ENCODE peak calls at places on chromosome 6, in nine cellular contexts. One of them, this sample, is unnamed.

GRCh38 chr6:67888546-67888885 is 746.6 kb upstream of the ADGRB3 start:
- DNase-seq in foreskin fibroblast: no peak
- DNase-seq in body of pancreas: no peak
- DNase-seq in glutamatergic neuron: no peak
- DNase-seq in psoas muscle: no peak
- DNase-seq in keratinocyte: no peak
- DNase-seq in Calu3: no peak
- DNase-seq in PC-3: no peak
- DNase-seq in thoracic aorta: no peak
- DNase-seq in this sample: no peak

GRCh38 chr6:98944598-98945011 is 3.1 kb downstream of the FBXL4 start:
- DNase-seq in foreskin fibroblast: peak; percentile 47
- DNase-seq in body of pancreas: no peak
- DNase-seq in glutamatergic neuron: no peak
- DNase-seq in psoas muscle: no peak
- DNase-seq in keratinocyte: no peak
- DNase-seq in Calu3: no peak
- DNase-seq in PC-3: peak; percentile 2
- DNase-seq in thoracic aorta: no peak
- DNase-seq in this sample: no peak

GRCh38 chr6:42411431-42411830 is 40.3 kb downstream of the TRERF1 start:
- DNase-seq in foreskin fibroblast: no peak
- DNase-seq in body of pancreas: no peak
- DNase-seq in glutamatergic neuron: no peak
- DNase-seq in psoas muscle: no peak
- DNase-seq in keratinocyte: no peak
- DNase-seq in Calu3: no peak
- DNase-seq in PC-3: no peak
- DNase-seq in thoracic aorta: no peak
- DNase-seq in this sample: no peak

GRCh38 chr6:102793752-102794151 is 1400.2 kb downstream of the GRIK2 start:
- DNase-seq in foreskin fibroblast: no peak
- DNase-seq in body of pancreas: no peak
- DNase-seq in glutamatergic neuron: no peak
- DNase-seq in psoas muscle: no peak
- DNase-seq in keratinocyte: no peak
- DNase-seq in Calu3: no peak
- DNase-seq in PC-3: no peak
- DNase-seq in thoracic aorta: no peak
- DNase-seq in this sample: no peak

GRCh38 chr6:133906050-133906449 is 17.1 kb downstream of the TCF21 start:
- DNase-seq in foreskin fibroblast: no peak
- DNase-seq in body of pancreas: no peak
- DNase-seq in glutamatergic neuron: no peak
- DNase-seq in psoas muscle: no peak
- DNase-seq in keratinocyte: no peak
- DNase-seq in Calu3: no peak
- DNase-seq in PC-3: no peak
- DNase-seq in thoracic aorta: no peak
- DNase-seq in this sample: no peak

GRCh38 chr6:170166511-170167122 is 124.3 kb downstream of the DLL1 start:
- DNase-seq in foreskin fibroblast: no peak
- DNase-seq in body of pancreas: peak; percentile 8
- DNase-seq in glutamatergic neuron: no peak
- DNase-seq in psoas muscle: peak; percentile 73
- DNase-seq in keratinocyte: no peak
- DNase-seq in Calu3: no peak
- DNase-seq in PC-3: no peak
- DNase-seq in thoracic aorta: no peak
- DNase-seq in this sample: no peak

GRCh38 chr6:167571550-167571949 is 246.7 kb downstream of the TTLL2 start:
- DNase-seq in foreskin fibroblast: no peak
- DNase-seq in body of pancreas: no peak
- DNase-seq in glutamatergic neuron: no peak
- DNase-seq in psoas muscle: no peak
- DNase-seq in keratinocyte: no peak
- DNase-seq in Calu3: no peak
- DNase-seq in PC-3: no peak
- DNase-seq in thoracic aorta: no peak
- DNase-seq in this sample: no peak

GRCh38 chr6:90080876-90081464 is 186.7 kb downstream of the GJA10 start:
- DNase-seq in foreskin fibroblast: no peak
- DNase-seq in body of pancreas: no peak
- DNase-seq in glutamatergic neuron: no peak
- DNase-seq in psoas muscle: no peak
- DNase-seq in keratinocyte: no peak
- DNase-seq in Calu3: no peak
- DNase-seq in PC-3: no peak
- DNase-seq in thoracic aorta: no peak
- DNase-seq in this sample: no peak

GRCh38 chr6:44452725-44453124 is 65.2 kb downstream of the CDC5L start:
- DNase-seq in foreskin fibroblast: peak; percentile 93
- DNase-seq in body of pancreas: no peak
- DNase-seq in glutamatergic neuron: no peak
- DNase-seq in psoas muscle: no peak
- DNase-seq in keratinocyte: no peak
- DNase-seq in Calu3: no peak
- DNase-seq in PC-3: peak; percentile 88
- DNase-seq in thoracic aorta: no peak
- DNase-seq in this sample: no peak

GRCh38 chr6:143549630-143550268 is 38.2 kb upstream of the FUCA2 start:
- DNase-seq in foreskin fibroblast: no peak
- DNase-seq in body of pancreas: no peak
- DNase-seq in glutamatergic neuron: no peak
- DNase-seq in psoas muscle: no peak
- DNase-seq in keratinocyte: peak; percentile 64
- DNase-seq in Calu3: no peak
- DNase-seq in PC-3: no peak
- DNase-seq in thoracic aorta: no peak
- DNase-seq in this sample: no peak

GRCh38 chr6:36735110-36735971 is 37.7 kb downstream of the RAB44 start:
- DNase-seq in foreskin fibroblast: peak; percentile 85
- DNase-seq in body of pancreas: peak; percentile 68
- DNase-seq in glutamatergic neuron: no peak
- DNase-seq in psoas muscle: peak; percentile 90
- DNase-seq in keratinocyte: no peak
- DNase-seq in Calu3: no peak
- DNase-seq in PC-3: peak; percentile 59
- DNase-seq in thoracic aorta: peak; percentile 77
- DNase-seq in this sample: no peak

GRCh38 chr6:160634706-160635105 is 29.4 kb downstream of the LPA start:
- DNase-seq in foreskin fibroblast: no peak
- DNase-seq in body of pancreas: no peak
- DNase-seq in glutamatergic neuron: no peak
- DNase-seq in psoas muscle: no peak
- DNase-seq in keratinocyte: peak; percentile 1
- DNase-seq in Calu3: no peak
- DNase-seq in PC-3: no peak
- DNase-seq in thoracic aorta: no peak
- DNase-seq in this sample: no peak

GRCh38 chr6:150138638-150139037 is 4.2 kb upstream of the PPP1R14C start:
- DNase-seq in foreskin fibroblast: no peak
- DNase-seq in body of pancreas: no peak
- DNase-seq in glutamatergic neuron: no peak
- DNase-seq in psoas muscle: no peak
- DNase-seq in keratinocyte: no peak
- DNase-seq in Calu3: no peak
- DNase-seq in PC-3: no peak
- DNase-seq in thoracic aorta: no peak
- DNase-seq in this sample: no peak

GRCh38 chr6:21103626-21104224 is 489.8 kb upstream of the SOX4 start:
- DNase-seq in foreskin fibroblast: no peak
- DNase-seq in body of pancreas: no peak
- DNase-seq in glutamatergic neuron: no peak
- DNase-seq in psoas muscle: no peak
- DNase-seq in keratinocyte: no peak
- DNase-seq in Calu3: no peak
- DNase-seq in PC-3: peak; percentile 72
- DNase-seq in thoracic aorta: no peak
- DNase-seq in this sample: no peak

GRCh38 chr6:18595774-18596528 is 208.8 kb downstream of the RNF144B start:
- DNase-seq in foreskin fibroblast: peak; percentile 86
- DNase-seq in body of pancreas: peak; percentile 68
- DNase-seq in glutamatergic neuron: peak; percentile 62
- DNase-seq in psoas muscle: no peak
- DNase-seq in keratinocyte: peak; percentile 11
- DNase-seq in Calu3: peak; percentile 55
- DNase-seq in PC-3: peak; percentile 85
- DNase-seq in thoracic aorta: peak; percentile 28
- DNase-seq in this sample: peak; percentile 83

GRCh38 chr6:31826793-31827285 is 699 bp upstream of the HSPA1B start:
- DNase-seq in foreskin fibroblast: peak; percentile 93
- DNase-seq in body of pancreas: peak; percentile 91
- DNase-seq in glutamatergic neuron: peak; percentile 36
- DNase-seq in psoas muscle: peak; percentile 93
- DNase-seq in keratinocyte: no peak
- DNase-seq in Calu3: peak; percentile 92
- DNase-seq in PC-3: no peak
- DNase-seq in thoracic aorta: peak; percentile 60
- DNase-seq in this sample: no peak

GRCh38 chr6:15996030-15996429 is 132.9 kb upstream of the MYLIP start:
- DNase-seq in foreskin fibroblast: peak; percentile 6
- DNase-seq in body of pancreas: no peak
- DNase-seq in glutamatergic neuron: no peak
- DNase-seq in psoas muscle: no peak
- DNase-seq in keratinocyte: no peak
- DNase-seq in Calu3: no peak
- DNase-seq in PC-3: peak; percentile 38
- DNase-seq in thoracic aorta: no peak
- DNase-seq in this sample: no peak

GRCh38 chr6:5173862-5174643 is 86.7 kb downstream of the LYRM4 start:
- DNase-seq in foreskin fibroblast: no peak
- DNase-seq in body of pancreas: no peak
- DNase-seq in glutamatergic neuron: no peak
- DNase-seq in psoas muscle: no peak
- DNase-seq in keratinocyte: no peak
- DNase-seq in Calu3: no peak
- DNase-seq in PC-3: no peak
- DNase-seq in thoracic aorta: no peak
- DNase-seq in this sample: no peak

GRCh38 chr6:25266425-25267135 is 12.6 kb upstream of the CARMIL1 start:
- DNase-seq in foreskin fibroblast: peak; percentile 68
- DNase-seq in body of pancreas: no peak
- DNase-seq in glutamatergic neuron: no peak
- DNase-seq in psoas muscle: no peak
- DNase-seq in keratinocyte: no peak
- DNase-seq in Calu3: no peak
- DNase-seq in PC-3: no peak
- DNase-seq in thoracic aorta: no peak
- DNase-seq in this sample: no peak
- TF ChIP-seq CTCF in foreskin fibroblast: no peak
- TF ChIP-seq CTCF in body of pancreas: no peak
- TF ChIP-seq CTCF in glutamatergic neuron: no peak
- TF ChIP-seq CTCF in psoas muscle: no peak
- TF ChIP-seq CTCF in keratinocyte: no peak
- TF ChIP-seq CTCF in Calu3: no peak
- TF ChIP-seq CTCF in PC-3: no peak
- TF ChIP-seq CTCF in thoracic aorta: no peak
- TF ChIP-seq CTCF in this sample: no peak

DNA sequence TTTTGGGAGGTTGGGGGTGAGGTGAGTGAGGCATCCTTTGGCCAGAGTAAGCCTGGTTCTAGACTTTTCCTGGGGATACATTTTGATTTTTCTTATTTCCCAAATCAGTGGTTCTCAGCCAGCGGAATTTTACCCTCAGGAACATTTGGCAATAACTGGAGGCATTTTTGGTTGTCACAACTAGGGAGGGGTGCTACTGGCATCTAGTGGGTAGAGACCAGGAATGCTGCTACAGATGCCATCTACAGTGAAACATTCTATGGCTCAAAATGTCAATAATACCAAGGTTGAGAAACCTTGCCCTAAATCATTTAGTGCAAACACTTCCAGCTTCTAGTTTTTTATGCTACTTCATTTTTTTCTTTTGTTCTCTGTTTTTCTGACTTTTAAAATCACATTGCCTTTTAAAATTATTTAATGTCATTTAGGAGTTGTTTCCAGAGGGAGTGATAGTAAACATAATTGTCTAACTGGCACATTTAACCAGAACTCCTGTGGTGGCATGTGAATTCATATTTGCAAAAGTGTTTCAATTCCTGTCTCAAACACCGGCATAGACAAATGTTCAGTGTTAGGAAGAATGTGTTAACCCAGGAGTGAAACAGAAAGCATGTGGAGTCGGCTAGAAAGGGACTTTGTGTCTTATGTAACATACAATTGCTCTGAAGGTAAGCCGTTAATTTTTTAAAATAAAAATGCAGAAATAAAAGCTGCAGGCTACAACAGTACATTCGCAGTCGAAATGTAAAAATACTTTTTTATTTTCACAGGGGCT is 59.0 kb downstream of the QRSL1 start:
- DNase-seq in foreskin fibroblast: no peak
- DNase-seq in body of pancreas: peak; percentile 45
- DNase-seq in glutamatergic neuron: no peak
- DNase-seq in psoas muscle: no peak
- DNase-seq in keratinocyte: no peak
- DNase-seq in Calu3: peak; percentile 9
- DNase-seq in PC-3: peak; percentile 55
- DNase-seq in thoracic aorta: no peak
- DNase-seq in this sample: no peak
- TF ChIP-seq CTCF in foreskin fibroblast: no peak
- TF ChIP-seq CTCF in body of pancreas: peak; percentile 43
- TF ChIP-seq CTCF in glutamatergic neuron: no peak
- TF ChIP-seq CTCF in psoas muscle: no peak
- TF ChIP-seq CTCF in keratinocyte: peak; percentile 27
- TF ChIP-seq CTCF in Calu3: no peak
- TF ChIP-seq CTCF in PC-3: peak; percentile 46
- TF ChIP-seq CTCF in thoracic aorta: no peak
- TF ChIP-seq CTCF in this sample: no peak

DNA sequence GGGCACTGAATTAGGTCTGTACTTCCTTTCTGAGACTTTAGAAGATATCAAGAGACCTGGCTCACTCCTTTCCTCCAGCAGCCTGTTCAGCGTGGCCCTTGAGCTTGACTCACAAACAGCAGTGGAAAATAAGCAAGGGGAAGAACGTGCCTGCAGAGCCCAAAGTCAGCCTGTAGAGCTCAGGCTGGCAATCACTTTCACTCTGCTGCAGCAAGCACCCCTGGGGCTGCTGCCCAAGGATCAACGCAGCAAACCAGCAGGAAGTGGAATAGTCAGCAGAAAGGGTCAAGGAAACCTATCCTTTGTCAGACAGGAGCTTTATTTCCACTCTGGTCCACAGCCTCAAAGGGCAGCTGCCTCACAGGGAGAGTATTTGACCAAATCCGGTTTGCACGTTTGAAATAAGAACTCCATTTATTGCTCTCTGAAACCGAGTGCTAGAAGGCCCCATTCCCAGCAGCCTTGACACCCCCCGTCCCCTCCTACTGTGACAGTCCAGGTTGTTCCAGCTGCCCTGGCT is 77.4 kb downstream of the PRDM1 start:
- DNase-seq in foreskin fibroblast: peak; percentile 87
- DNase-seq in body of pancreas: peak; percentile 13
- DNase-seq in glutamatergic neuron: no peak
- DNase-seq in psoas muscle: no peak
- DNase-seq in keratinocyte: no peak
- DNase-seq in Calu3: no peak
- DNase-seq in PC-3: no peak
- DNase-seq in thoracic aorta: no peak
- DNase-seq in this sample: no peak
- TF ChIP-seq CTCF in foreskin fibroblast: no peak
- TF ChIP-seq CTCF in body of pancreas: no peak
- TF ChIP-seq CTCF in glutamatergic neuron: no peak
- TF ChIP-seq CTCF in psoas muscle: no peak
- TF ChIP-seq CTCF in keratinocyte: no peak
- TF ChIP-seq CTCF in Calu3: no peak
- TF ChIP-seq CTCF in PC-3: no peak
- TF ChIP-seq CTCF in thoracic aorta: no peak
- TF ChIP-seq CTCF in this sample: no peak

GRCh38 chr6:118894425-118895240 is 681 bp downstream of the ASF1A start:
- DNase-seq in foreskin fibroblast: peak; percentile 86
- DNase-seq in body of pancreas: peak; percentile 56
- DNase-seq in glutamatergic neuron: peak; percentile 71
- DNase-seq in psoas muscle: peak; percentile 87
- DNase-seq in keratinocyte: no peak
- DNase-seq in Calu3: peak; percentile 56
- DNase-seq in PC-3: peak; percentile 40
- DNase-seq in thoracic aorta: no peak
- DNase-seq in this sample: peak; percentile 52
- TF ChIP-seq CTCF in foreskin fibroblast: no peak
- TF ChIP-seq CTCF in body of pancreas: no peak
- TF ChIP-seq CTCF in glutamatergic neuron: no peak
- TF ChIP-seq CTCF in psoas muscle: no peak
- TF ChIP-seq CTCF in keratinocyte: no peak
- TF ChIP-seq CTCF in Calu3: no peak
- TF ChIP-seq CTCF in PC-3: no peak
- TF ChIP-seq CTCF in thoracic aorta: no peak
- TF ChIP-seq CTCF in this sample: no peak